ENCODE peak calls at places on chromosome 4, in five cellular contexts. One of them, this sample, is unnamed.

GRCh38 chr4:117793786-117794369 is 240.4 kb upstream of the NDST3 start:
- DNase-seq in cardiac fibroblast: no peak
- DNase-seq in ELF-1: no peak
- DNase-seq in ELR: no peak
- DNase-seq in ecto neural progenitor cell: no peak
- DNase-seq in this sample: no peak

GRCh38 chr4:169617306-169617705 is 3.1 kb upstream of the CLCN3 start:
- DNase-seq in cardiac fibroblast: no peak
- DNase-seq in ELF-1: no peak
- DNase-seq in ELR: no peak
- DNase-seq in ecto neural progenitor cell: no peak
- DNase-seq in this sample: no peak

GRCh38 chr4:24971192-24971591 is 58.4 kb upstream of the CCDC149 start:
- DNase-seq in cardiac fibroblast: no peak
- DNase-seq in ELF-1: no peak
- DNase-seq in ELR: no peak
- DNase-seq in ecto neural progenitor cell: no peak
- DNase-seq in this sample: peak

GRCh38 chr4:84677995-84678394 is 95.1 kb downstream of the CDS1 start:
- DNase-seq in cardiac fibroblast: peak
- DNase-seq in ELF-1: no peak
- DNase-seq in ELR: no peak
- DNase-seq in ecto neural progenitor cell: no peak
- DNase-seq in this sample: no peak

GRCh38 chr4:25011135-25011866 is 19.4 kb downstream of the LGI2 start:
- DNase-seq in cardiac fibroblast: no peak
- DNase-seq in ELF-1: no peak
- DNase-seq in ELR: no peak
- DNase-seq in ecto neural progenitor cell: no peak
- DNase-seq in this sample: no peak

GRCh38 chr4:8303485-8304281 is 34.1 kb downstream of the HTRA3 start:
- DNase-seq in cardiac fibroblast: peak
- DNase-seq in ELF-1: no peak
- DNase-seq in ELR: peak
- DNase-seq in ecto neural progenitor cell: no peak
- DNase-seq in this sample: no peak

GRCh38 chr4:121690001-121690400 is 6.8 kb downstream of the ANXA5 start:
- DNase-seq in cardiac fibroblast: peak
- DNase-seq in ELF-1: no peak
- DNase-seq in ELR: peak
- DNase-seq in ecto neural progenitor cell: no peak
- DNase-seq in this sample: peak

GRCh38 chr4:181525641-181526040 is 717.6 kb upstream of the TENM3 start:
- DNase-seq in cardiac fibroblast: no peak
- DNase-seq in ELF-1: peak
- DNase-seq in ELR: no peak
- DNase-seq in ecto neural progenitor cell: no peak
- DNase-seq in this sample: no peak

GRCh38 chr4:133865606-133866327 is 335.8 kb downstream of the PABPC4L start:
- DNase-seq in cardiac fibroblast: peak
- DNase-seq in ELF-1: peak
- DNase-seq in ELR: peak
- DNase-seq in ecto neural progenitor cell: no peak
- DNase-seq in this sample: peak